ENCODE peak calls at places on chromosomes 4 and X, in eight cellular contexts. M is brain microvascular endothelial cell; F is testis; L is dorsolateral prefrontal cortex; K is stimulated activated CD4-positive, alpha-beta T cell treated with anti-CD3 and anti-CD28 coated beads, Interleukin-2, amount 100 ng/mL, for 48 hours; U is left colon; P is HCT116; X is AG20443. I is an unnamed sample.

GRCh38 chr4:173277340-173277739 is 56.8 kb downstream of the HMGB2 start:
- DNase-seq in M (no peak), F (no peak), L (no peak), K (no peak), U (no peak), P (no peak), X (no peak), I (no peak)

GRCh38 chrX:152915541-152916241 is 17.8 kb downstream of the ZNF185 start:
- DNase-seq in M (peak), F (peak), L (no peak), K (no peak), U (no peak), P (peak), X (peak), I (peak)

GRCh38 chr4:106316773-106317409 is 541 bp downstream of the AIMP1 start:
- DNase-seq in M (peak), F (no peak), L (no peak), K (no peak), U (no peak), P (no peak), X (no peak), I (no peak)

GRCh38 chr4:74330295-74330750 is 22.1 kb downstream of the EPGN start:
- DNase-seq in M (no peak), F (no peak), L (no peak), K (no peak), U (no peak), P (no peak), X (no peak), I (no peak)

GRCh38 chrX:17521871-17522693 is 147.1 kb downstream of the NHS start:
- DNase-seq in M (peak), F (peak), L (no peak), K (no peak), U (no peak), P (peak), X (peak), I (peak)

GRCh38 chr4:1381181-1381621 is 25.0 kb downstream of the NKX1-1 start:
- DNase-seq in M (no peak), F (no peak), L (no peak), K (no peak), U (no peak), P (no peak), X (no peak), I (no peak)

GRCh38 chr4:124710253-124710849 is 2.2 kb downstream of the ANKRD50 start:
- DNase-seq in M (peak), F (no peak), L (no peak), K (no peak), U (no peak), P (no peak), X (no peak), I (no peak)

GRCh38 chr4:173538148-173538902 is 8.3 kb upstream of the HAND2 start:
- DNase-seq in M (no peak), F (no peak), L (no peak), K (no peak), U (no peak), P (no peak), X (peak), I (no peak)

GRCh38 chr4:53682196-53682595 is 90.9 kb upstream of the LNX1 start:
- DNase-seq in M (no peak), F (no peak), L (no peak), K (no peak), U (no peak), P (no peak), X (peak), I (no peak)

GRCh38 chrX:38458071-38458470 is 103.3 kb upstream of the TSPAN7 start:
- DNase-seq in M (no peak), F (no peak), L (no peak), K (no peak), U (no peak), P (no peak), X (no peak), I (peak)

GRCh38 chr4:96035727-96036126 is 195.8 kb downstream of the PDHA2 start:
- DNase-seq in M (peak), F (peak), L (no peak), K (no peak), U (no peak), P (peak), X (no peak), I (no peak)

GRCh38 chr4:1061747-1062146 is 50.3 kb downstream of the FGFRL1 start:
- DNase-seq in M (no peak), F (no peak), L (no peak), K (no peak), U (no peak), P (no peak), X (no peak), I (no peak)

GRCh38 chrX:131881194-131881593 is 141.9 kb upstream of the STK26 start:
- DNase-seq in M (no peak), F (no peak), L (no peak), K (no peak), U (no peak), P (no peak), X (no peak), I (no peak)

GRCh38 chr4:33658971-33659370 is 2585.3 kb downstream of the ARAP2 start:
- DNase-seq in M (no peak), F (no peak), L (no peak), K (no peak), U (no peak), P (no peak), X (no peak), I (no peak)

GRCh38 chr4:74059161-74059829 is 20.8 kb upstream of the CXCL3 start:
- DNase-seq in M (no peak), F (no peak), L (no peak), K (no peak), U (no peak), P (no peak), X (no peak), I (no peak)

GRCh38 chr4:140012688-140013087 is 141.3 kb downstream of the MAML3 start:
- DNase-seq in M (peak), F (peak), L (no peak), K (peak), U (peak), P (peak), X (peak), I (no peak)

GRCh38 chrX:23478056-23478455 is 143.4 kb downstream of the PTCHD1 start:
- DNase-seq in M (peak), F (no peak), L (no peak), K (no peak), U (no peak), P (no peak), X (no peak), I (peak)

GRCh38 chr4:77500801-77501200 is 104.8 kb upstream of the CXCL13 start:
- DNase-seq in M (peak), F (no peak), L (no peak), K (no peak), U (no peak), P (no peak), X (no peak), I (no peak)

GRCh38 chr4:98996056-98996941 is 778 bp downstream of the METAP1 start:
- DNase-seq in M (peak), F (peak), L (no peak), K (peak), U (no peak), P (no peak), X (peak), I (no peak)

GRCh38 chrX:2226182-2226581 is 274.6 kb downstream of the DHRSX start:
- DNase-seq in M (no peak), F (no peak), L (no peak), K (no peak), U (no peak), P (no peak), X (no peak), I (no peak)

GRCh38 chr4:121936101-121936500 is 15.8 kb downstream of the TRPC3 start:
- DNase-seq in M (no peak), F (no peak), L (no peak), K (no peak), U (no peak), P (no peak), X (no peak), I (no peak)

GRCh38 chr4:181693517-181693916 is 549.7 kb upstream of the TENM3 start:
- DNase-seq in M (no peak), F (no peak), L (no peak), K (no peak), U (no peak), P (no peak), X (no peak), I (no peak)

GRCh38 chr4:47543331-47543730 is 58.3 kb downstream of the ATP10D start:
- DNase-seq in M (no peak), F (no peak), L (no peak), K (no peak), U (no peak), P (no peak), X (no peak), I (no peak)

GRCh38 chrX:10514891-10515290 is 105.5 kb downstream of the MID1 start:
- DNase-seq in M (no peak), F (peak), L (no peak), K (no peak), U (no peak), P (no peak), X (peak), I (no peak)

GRCh38 chrX:129984196-129984962 is 1.9 kb downstream of the BCORL1 start:
- DNase-seq in M (no peak), F (peak), L (peak), K (no peak), U (peak), P (no peak), X (peak), I (no peak)

GRCh38 chrX:10875995-10876394 is 235.1 kb upstream of the HCCS start:
- DNase-seq in M (no peak), F (no peak), L (no peak), K (no peak), U (no peak), P (no peak), X (no peak), I (no peak)

GRCh38 chr4:22850055-22850454 is 157.3 kb downstream of the GBA3 start:
- DNase-seq in M (no peak), F (no peak), L (no peak), K (no peak), U (no peak), P (no peak), X (no peak), I (no peak)

GRCh38 chr4:16411691-16412090 is 185.4 kb upstream of the TAPT1 start:
- DNase-seq in M (no peak), F (no peak), L (no peak), K (no peak), U (no peak), P (no peak), X (no peak), I (no peak)

GRCh38 chrX:66408507-66408906 is 230.4 kb downstream of the EDA2R start:
- DNase-seq in M (no peak), F (no peak), L (no peak), K (no peak), U (no peak), P (no peak), X (no peak), I (no peak)